ENCODE peak calls at places on chromosomes 2 and 18, in seven cellular contexts. K is GM13977, J is psoas muscle, D is Caco-2, F is GM13976, S is neural crest cell, Y is cardiac muscle cell. I is an unnamed sample.

GRCh38 chr18:76491801-76492668 is 3.0 kb downstream of the ZNF516 start:
- DNase-seq in S (peak; percentile 34), D (no peak), F (peak; percentile 37), Y (peak; percentile 48), K (peak; percentile 41), J (peak; percentile 52), I (peak; percentile 73)

GRCh38 chr2:175057078-175057685 is 52.0 kb upstream of the CHN1 start:
- DNase-seq in K (no peak), D (no peak), F (no peak), J (no peak), Y (no peak), S (no peak), I (no peak)

GRCh38 chr2:240604291-240604938 is 17.9 kb downstream of the CAPN10 start:
- DNase-seq in D (peak; percentile 88), Y (peak; percentile 78), J (peak; percentile 78), K (peak; percentile 67), S (peak; percentile 48), F (peak; percentile 69), I (peak; percentile 37)

GRCh38 chr2:73043978-73044832 is 27.3 kb downstream of the SFXN5 start:
- DNase-seq in D (no peak), Y (no peak), K (no peak), J (no peak), S (no peak), F (no peak), I (no peak)

GRCh38 chr2:9033385-9034175 is 30.1 kb upstream of the MBOAT2 start:
- DNase-seq in J (no peak), D (no peak), S (no peak), Y (no peak), F (no peak), K (no peak), I (no peak)

GRCh38 chr2:3079959-3080948 is 297.4 kb downstream of the EIPR1 start:
- DNase-seq in K (no peak), J (no peak), F (no peak), Y (no peak), S (no peak), D (no peak), I (no peak)

GRCh38 chr2:138026116-138026855 is 62.0 kb downstream of the HNMT start:
- DNase-seq in S (no peak), K (no peak), Y (no peak), F (no peak), J (no peak), D (no peak), I (no peak)

GRCh38 chr2:239187464-239188253 is 213.2 kb downstream of the HDAC4 start:
- DNase-seq in Y (no peak), S (no peak), F (no peak), J (no peak), D (no peak), K (no peak), I (no peak)

GRCh38 chr2:120598416-120598815 is 137.3 kb upstream of the GLI2 start:
- DNase-seq in J (no peak), Y (no peak), F (no peak), K (no peak), D (no peak), S (no peak), I (no peak)

GRCh38 chr2:215667544-215668243 is 231.8 kb upstream of the FN1 start:
- DNase-seq in D (no peak), K (no peak), J (no peak), S (no peak), F (no peak), Y (no peak), I (no peak)

GRCh38 chr2:209933499-209934458 is 68.7 kb upstream of the RPE start:
- DNase-seq in K (no peak), J (no peak), S (no peak), Y (peak; percentile 86), F (no peak), D (no peak), I (peak; percentile 26)

GRCh38 chr18:31637445-31637844 is 45.8 kb downstream of the TTR start:
- DNase-seq in J (no peak), F (no peak), K (no peak), D (no peak), S (no peak), Y (no peak), I (no peak)

GRCh38 chr2:219401621-219402020 is 13.9 kb upstream of the DNPEP start:
- DNase-seq in Y (no peak), J (no peak), F (no peak), K (no peak), D (no peak), S (no peak), I (no peak)

GRCh38 chr2:43460611-43461396 is 135.0 kb downstream of the THADA start:
- DNase-seq in J (no peak), S (no peak), F (no peak), Y (peak; percentile 60), K (no peak), D (no peak), I (no peak)

GRCh38 chr2:65331361-65331760 is 101.0 kb downstream of the SPRED2 start:
- DNase-seq in K (no peak), F (no peak), D (no peak), S (no peak), Y (peak; percentile 36), J (no peak), I (no peak)

GRCh38 chr18:36441872-36442271 is 144.4 kb downstream of the FHOD3 start:
- DNase-seq in J (no peak), K (no peak), F (no peak), D (no peak), S (no peak), Y (peak; percentile 87), I (peak; percentile 28)

GRCh38 chr2:114526856-114527255 is 84.4 kb downstream of the DPP10 start:
- DNase-seq in Y (no peak), S (no peak), K (no peak), D (no peak), J (no peak), F (no peak), I (no peak)

GRCh38 chr2:206481056-206481455 is 37.7 kb downstream of the ADAM23 start:
- DNase-seq in Y (no peak), K (no peak), S (no peak), F (no peak), J (no peak), D (no peak), I (no peak)

GRCh38 chr2:163086940-163087339 is 248.4 kb upstream of the KCNH7 start:
- DNase-seq in K (no peak), J (no peak), F (no peak), S (no peak), D (no peak), Y (no peak), I (no peak)

GRCh38 chr18:12657849-12658829 is at the start of gene SPIRE1:
- DNase-seq in D (peak; percentile 52), K (peak; percentile 86), S (peak; percentile 58), J (peak; percentile 76), F (peak; percentile 82), Y (peak; percentile 79), I (peak; percentile 89)

GRCh38 chr2:30664761-30665358 is 142.4 kb downstream of the CAPN13 start:
- DNase-seq in F (no peak), S (no peak), D (no peak), K (no peak), Y (peak; percentile 86), J (peak; percentile 40), I (peak; percentile 98)

GRCh38 chr2:84257871-84258270 is 201.2 kb downstream of the SUCLG1 start:
- DNase-seq in S (no peak), K (no peak), F (no peak), Y (no peak), D (no peak), J (no peak), I (no peak)

GRCh38 chr2:79630060-79630459 is 117.2 kb downstream of the CTNNA2 start:
- DNase-seq in Y (no peak), J (no peak), F (no peak), K (no peak), S (no peak), D (no peak), I (no peak)

GRCh38 chr2:209574515-209574914 is 150.7 kb downstream of the MAP2 start:
- DNase-seq in F (no peak), J (no peak), D (no peak), K (no peak), S (no peak), Y (no peak), I (no peak)

DNA sequence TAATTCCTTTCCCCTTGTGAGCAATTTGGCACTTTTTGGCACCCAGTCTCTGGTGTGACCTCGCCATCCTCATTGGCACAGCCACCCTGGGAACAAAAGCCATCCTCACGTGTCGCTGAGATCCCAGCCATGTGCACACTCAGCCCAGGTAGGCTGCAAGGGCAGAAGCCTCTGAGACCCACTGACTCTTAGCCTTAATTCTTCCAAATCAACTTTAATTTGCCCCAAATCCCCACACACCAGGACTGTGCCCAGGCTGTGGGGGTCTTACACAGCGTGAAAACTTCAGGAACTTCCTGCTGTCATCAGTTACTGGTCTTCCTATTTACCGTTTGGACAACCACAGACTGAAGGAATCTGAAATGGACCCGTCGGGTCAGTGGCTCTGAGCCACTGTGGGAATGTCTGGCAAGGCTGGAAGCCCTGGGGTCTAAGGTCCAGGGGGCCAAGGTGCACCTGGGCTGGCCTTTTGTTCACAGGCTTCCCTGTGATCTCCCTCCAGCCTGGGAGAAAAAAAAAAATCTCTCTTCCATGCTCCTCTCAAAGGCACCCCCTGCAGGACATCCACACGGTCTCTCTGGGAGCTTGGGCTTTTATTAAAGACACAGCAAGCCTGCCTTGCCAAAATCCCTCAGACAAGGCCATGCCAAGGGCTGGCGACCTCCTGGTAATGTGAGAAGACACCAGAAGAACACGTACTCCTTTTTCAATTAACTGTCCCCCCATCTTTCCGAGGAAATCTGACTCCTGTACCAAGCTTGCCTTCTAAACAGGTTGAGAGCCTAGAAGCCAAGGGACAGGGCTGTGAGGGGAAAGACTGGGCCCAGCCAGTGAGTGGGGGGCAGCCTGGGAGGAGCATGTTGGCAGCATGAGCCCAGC is 42.1 kb upstream of the LAPTM4A start:
- DNase-seq in Y (peak; percentile 87), K (no peak), F (no peak), S (peak; percentile 34), J (peak; percentile 64), D (peak; percentile 89), I (peak; percentile 67)
- TF ChIP-seq CTCF in Y (peak; percentile 79), K (no peak), F (no peak), S (peak; percentile 62), J (peak; percentile 36), D (peak; percentile 59), I (peak; percentile 80)

DNA sequence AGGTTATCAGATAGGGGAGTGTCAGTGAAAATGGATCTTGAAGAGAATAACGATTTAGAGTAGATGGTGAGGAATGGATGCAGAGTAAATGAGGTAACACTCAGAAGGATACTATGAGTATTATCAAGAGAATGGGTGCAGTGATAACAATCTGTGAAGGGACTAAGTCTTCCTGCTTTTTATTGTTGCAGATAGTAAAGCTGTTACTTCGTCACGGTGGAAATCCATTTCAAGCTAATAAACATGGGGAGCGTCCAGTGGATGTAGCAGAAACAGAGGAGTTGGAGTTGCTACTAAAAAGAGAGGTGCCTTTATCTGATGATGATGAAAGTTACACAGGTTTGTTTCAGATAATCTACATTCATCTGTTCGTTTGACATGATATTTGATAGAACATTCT is 85.1 kb downstream of the ANKRD12 start:
- DNase-seq in F (no peak), J (no peak), S (no peak), K (no peak), Y (no peak), D (no peak), I (no peak)
- TF ChIP-seq CTCF in F (no peak), J (no peak), S (no peak), K (no peak), Y (no peak), D (no peak), I (no peak)

GRCh38 chr18:42274488-42275137 is 319.6 kb downstream of the PIK3C3 start:
- DNase-seq in K (peak; percentile 28), D (peak; percentile 32), J (no peak), Y (peak; percentile 64), F (peak; percentile 25), S (no peak), I (no peak)
- TF ChIP-seq CTCF in K (peak; percentile 22), D (no peak), J (no peak), Y (peak; percentile 33), F (peak; percentile 7), S (peak; percentile 45), I (no peak)

GRCh38 chr2:104923665-104924064 is 69.8 kb downstream of the POU3F3 start:
- DNase-seq in D (no peak), J (no peak), S (no peak), K (no peak), F (no peak), Y (no peak), I (no peak)
- TF ChIP-seq CTCF in D (no peak), J (no peak), S (no peak), K (no peak), F (no peak), Y (no peak), I (no peak)

I was measured in foreskin fibroblast.